ENCODE peak calls at places on chromosomes 5 and 9, in six cellular contexts. Y, A, H, D, E and S are unnamed samples.

GRCh38 chr5:76332102-76332501 is 71.0 kb upstream of the IQGAP2 start:
- DNase-seq in E (no peak), Y (no peak), A (no peak), H (no peak), D (no peak), S (no peak)

GRCh38 chr5:178327446-178327845 is 94.8 kb upstream of the PHYKPL start:
- DNase-seq in H (no peak), E (no peak), D (no peak), Y (no peak), A (no peak), S (no peak)

GRCh38 chr5:129067745-129068144 is 26.8 kb upstream of the ISOC1 start:
- DNase-seq in E (no peak), Y (no peak), D (no peak), A (no peak), H (no peak), S (no peak)

GRCh38 chr9:24351258-24351657 is 194.4 kb downstream of the IZUMO3 start:
- DNase-seq in D (no peak), E (no peak), H (no peak), A (no peak), Y (no peak), S (no peak)

GRCh38 chr5:176880393-176881020 is 18.6 kb downstream of the HK3 start:
- DNase-seq in Y (no peak), D (no peak), E (no peak), A (no peak), H (no peak), S (no peak)

GRCh38 chr5:123181394-123181801 is 92.4 kb downstream of the PRDM6 start:
- DNase-seq in Y (no peak), E (no peak), H (no peak), D (peak; percentile 10), A (no peak), S (no peak)

GRCh38 chr9:90287567-90288274 is 354.9 kb downstream of the DIRAS2 start:
- DNase-seq in H (no peak), A (no peak), D (no peak), Y (no peak), E (no peak), S (peak; percentile 5)

GRCh38 chr5:177508837-177509236 is 789 bp downstream of the DOK3 start:
- DNase-seq in D (no peak), E (no peak), A (no peak), H (no peak), Y (no peak), S (no peak)

GRCh38 chr5:15620501-15620900 is 120.5 kb downstream of the FBXL7 start:
- DNase-seq in H (no peak), D (peak; percentile 76), E (no peak), Y (no peak), A (no peak), S (no peak)

GRCh38 chr5:20445326-20445860 is 457.4 kb upstream of the CDH18 start:
- DNase-seq in A (no peak), E (no peak), H (no peak), D (no peak), Y (no peak), S (no peak)

GRCh38 chr5:140966293-140967225 is at the start of gene PCDHAC2:
- DNase-seq in Y (peak; percentile 68), A (peak; percentile 48), E (peak; percentile 39), D (no peak), H (no peak), S (peak; percentile 50)

GRCh38 chr9:95157491-95158151 is 159.9 kb downstream of the FANCC start:
- DNase-seq in Y (peak; percentile 21), D (peak; percentile 94), A (no peak), H (no peak), E (peak; percentile 29), S (peak; percentile 70)

GRCh38 chr5:14019768-14020167 is 75.3 kb upstream of the DNAH5 start:
- DNase-seq in D (no peak), Y (no peak), A (no peak), H (no peak), E (no peak), S (no peak)

GRCh38 chr5:150017606-150018005 is 17.1 kb downstream of the HMGXB3 start:
- DNase-seq in A (no peak), D (peak; percentile 66), H (no peak), E (no peak), Y (peak; percentile 12), S (no peak)

GRCh38 chr9:133981589-133981957 is 10.6 kb downstream of the VAV2 start:
- DNase-seq in E (peak; percentile 15), A (no peak), H (no peak), Y (no peak), D (no peak), S (no peak)

GRCh38 chr5:135020111-135020895 is 13.7 kb downstream of the PITX1 start:
- DNase-seq in H (no peak), A (no peak), Y (no peak), E (no peak), D (no peak), S (no peak)

GRCh38 chr5:124824637-124825158 is 78.3 kb upstream of the ZNF608 start:
- DNase-seq in D (peak; percentile 85), E (no peak), A (no peak), Y (peak; percentile 28), H (no peak), S (no peak)

GRCh38 chr9:97766610-97767009 is 69.5 kb upstream of the XPA start:
- DNase-seq in D (no peak), E (no peak), H (no peak), A (no peak), Y (no peak), S (no peak)

GRCh38 chr5:108251350-108251749 is 130.5 kb downstream of the FBXL17 start:
- DNase-seq in Y (no peak), E (no peak), H (no peak), A (no peak), D (peak; percentile 12), S (no peak)

GRCh38 chr5:135033026-135033861 is 784 bp downstream of the PITX1 start:
- DNase-seq in H (no peak), Y (peak; percentile 62), E (peak; percentile 35), A (no peak), D (peak; percentile 56), S (no peak)

GRCh38 chr5:147686421-147686820 is 96.1 kb downstream of the JAKMIP2 start:
- DNase-seq in A (no peak), Y (no peak), D (no peak), E (no peak), H (no peak), S (no peak)

GRCh38 chr5:138943615-138944173 is 68.6 kb upstream of the LRRTM2 start:
- DNase-seq in H (no peak), A (no peak), Y (no peak), D (no peak), E (no peak), S (peak; percentile 1)
- TF ChIP-seq POLR2A in H (no peak), A (no peak), Y (no peak), D (no peak), E (no peak), S (no peak)

GRCh38 chr9:4826417-4827166 is 33.8 kb downstream of the RCL1 start:
- DNase-seq in Y (no peak), A (no peak), E (no peak), H (no peak), D (peak; percentile 60), S (no peak)
- H3K4me1 ChIP-seq in Y (peaks cover 33% of the 10 kb centered on the region), A (peaks cover 31% of the 10 kb centered on the region), E (peaks cover 40% of the 10 kb centered on the region), H (no peaks in the 10 kb centered on the region), D (peaks cover 17% of the 10 kb centered on the region), S (peaks cover 14% of the 10 kb centered on the region)

GRCh38 chr5:56816546-56817081 is 1.3 kb downstream of the MAP3K1 start:
- DNase-seq in E (peak; percentile 65), A (no peak), Y (peak; percentile 46), H (no peak), D (peak; percentile 54), S (peak; percentile 62)
- TF ChIP-seq POLR2A in E (no peak), A (no peak), Y (no peak), H (no peak), D (no peak), S (peak; percentile 53)

DNA sequence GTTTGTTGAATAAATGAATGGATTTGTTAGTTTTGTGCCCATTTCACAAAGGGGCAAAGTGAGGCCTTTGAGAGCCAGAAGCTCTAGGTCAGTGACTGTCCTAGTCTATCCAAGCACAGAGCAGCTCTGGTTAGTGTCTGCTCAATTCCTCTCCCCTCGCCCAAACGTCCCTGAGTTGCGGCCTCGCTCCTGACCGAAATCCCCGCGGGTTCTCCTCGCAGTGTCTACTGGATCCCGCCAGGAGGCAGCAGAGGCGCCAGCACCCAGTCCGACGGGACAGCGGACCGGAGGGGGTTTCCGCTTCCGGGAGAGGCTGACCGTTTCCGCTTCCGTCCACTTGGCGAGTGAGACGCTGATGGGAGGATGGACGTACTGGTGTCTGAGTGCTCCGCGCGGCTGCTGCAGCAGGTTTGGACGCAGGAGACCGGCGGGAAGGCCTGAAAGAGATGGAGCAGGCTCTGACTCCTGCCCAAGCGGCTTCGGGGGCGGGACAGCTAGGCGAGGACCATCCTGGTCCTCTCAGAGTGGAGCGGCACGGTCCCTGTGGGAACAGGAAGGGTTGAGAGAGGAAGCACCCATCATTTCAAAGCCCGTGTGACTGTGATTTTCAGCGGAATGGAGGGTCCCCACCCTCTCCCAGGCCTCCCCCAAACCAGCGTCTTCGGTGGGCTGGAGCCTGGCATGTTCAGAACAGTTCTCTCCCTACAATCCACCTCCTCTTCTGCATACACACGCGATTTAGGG is at the start of gene RARS1:
- DNase-seq in D (peak; percentile 94), H (peak; percentile 91), A (peak; percentile 85), E (peak; percentile 94), Y (peak; percentile 94), S (peak; percentile 96)
- H3K4me1 ChIP-seq in D (no peaks in the 10 kb centered on the region), H (no peaks in the 10 kb centered on the region), A (peaks cover 10% of the 10 kb centered on the region), E (peaks cover 13% of the 10 kb centered on the region), Y (peaks cover 10% of the 10 kb centered on the region), S (peaks cover 13% of the 10 kb centered on the region)

DNA sequence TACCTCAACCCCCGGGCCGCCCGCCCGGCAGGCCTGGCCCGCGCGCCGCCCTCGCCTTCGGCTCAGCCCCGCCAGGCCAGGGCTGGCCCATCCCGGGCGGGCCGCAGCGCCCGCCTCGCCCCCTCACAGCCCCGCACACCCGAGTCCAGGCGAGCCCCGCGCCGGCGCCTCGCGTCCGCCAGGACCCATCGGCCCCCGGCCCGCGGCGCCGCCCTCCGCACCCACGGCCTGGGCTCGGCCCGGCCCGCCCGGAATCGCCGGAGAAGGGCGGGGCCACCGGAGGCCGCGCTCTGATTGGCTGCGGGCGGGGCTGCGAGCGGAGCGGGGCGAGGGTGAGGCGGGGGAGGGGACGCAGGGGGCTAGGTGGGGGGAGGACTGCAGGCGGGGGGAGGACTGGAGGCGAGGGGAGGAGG is 304 bp upstream of the UBTD2 start:
- DNase-seq in A (no peak), Y (peak; percentile 81), E (peak; percentile 80), D (peak; percentile 74), H (peak; percentile 79), S (peak; percentile 83)
- TF ChIP-seq POLR2A in A (peak; percentile 72), Y (peak; percentile 67), E (peak; percentile 68), D (peak; percentile 62), H (no peak), S (peak; percentile 87)

DNA sequence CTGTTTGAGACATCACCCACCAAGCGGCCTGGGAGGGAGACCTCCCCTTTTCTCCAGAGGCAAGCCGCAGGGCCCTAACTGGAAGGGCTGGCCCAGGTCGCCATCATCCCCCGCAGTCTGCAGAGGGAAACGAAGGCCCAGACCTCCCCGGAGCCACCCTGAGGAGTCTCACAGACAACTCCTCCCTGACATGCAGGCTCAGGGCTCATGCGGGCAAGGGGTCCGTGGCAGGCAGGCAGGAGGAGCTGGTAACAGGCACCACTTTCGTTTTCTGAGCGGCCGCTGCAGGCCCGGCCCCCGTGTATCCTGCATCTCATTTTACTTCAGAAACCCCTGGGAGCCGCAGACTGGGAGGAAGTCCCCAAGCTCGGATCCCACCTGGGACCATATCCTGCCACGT is 192.0 kb upstream of the PPP1R26 start:
- DNase-seq in D (no peak), Y (no peak), A (no peak), H (no peak), E (no peak), S (no peak)
- H3K4me1 ChIP-seq in D (no peaks in the 10 kb centered on the region), Y (no peaks in the 10 kb centered on the region), A (peaks cover 21% of the 10 kb centered on the region), H (no peaks in the 10 kb centered on the region), E (no peaks in the 10 kb centered on the region), S (no peaks in the 10 kb centered on the region)